ENCODE peak calls at places on chromosomes 13 and 19, in five cellular contexts. P is transverse colon, B is left lung, A is upper lobe of left lung, G is stomach. T is an unnamed sample. For H3K27me3 and H3K9me3, the result is how much of the 10 kb centered on the place peaks cover.

GRCh38 chr13:110462091-110462490 is 99.4 kb downstream of the RAB20 start:
- DNase-seq in G (no peak), A (no peak), B (no peak), P (no peak), T (no peak)

GRCh38 chr13:42990991-42991891 is 800 bp downstream of the EPSTI1 start:
- DNase-seq in P (no peak), B (no peak), A (no peak), G (no peak), T (no peak)

GRCh38 chr19:610071-610800 is 20.6 kb downstream of the HCN2 start:
- DNase-seq in G (peak), B (no peak), P (peak), A (no peak), T (peak)

GRCh38 chr19:53870485-53870844 is 2.8 kb downstream of the MYADM start:
- DNase-seq in A (peak), P (peak), B (peak), G (peak), T (peak)

GRCh38 chr19:50272263-50272897 is 56.8 kb downstream of the KCNC3 start:
- DNase-seq in B (no peak), P (no peak), A (no peak), G (no peak), T (no peak)

GRCh38 chr13:80338781-80339577 is 1.9 kb downstream of the SPRY2 start:
- DNase-seq in A (peak), B (peak), P (peak), G (peak), T (no peak)

GRCh38 chr19:55383789-55384575 is at the start of gene TMEM238:
- DNase-seq in P (peak), A (peak), G (peak), B (peak), T (peak)

GRCh38 chr13:39779337-39780270 is 124.1 kb downstream of the COG6 start:
- DNase-seq in B (no peak), A (no peak), P (no peak), G (no peak), T (peak)

GRCh38 chr13:104008571-104009435 is 942.6 kb upstream of the SLC10A2 start:
- DNase-seq in P (no peak), B (no peak), A (no peak), G (no peak), T (no peak)

GRCh38 chr19:18791315-18791678 is 192 bp upstream of the COMP start:
- DNase-seq in A (no peak), G (no peak), P (no peak), B (no peak), T (no peak)

GRCh38 chr19:18794029-18794313 is 2.9 kb upstream of the COMP start:
- DNase-seq in G (no peak), P (no peak), B (no peak), A (no peak), T (no peak)

GRCh38 chr19:18792661-18793060 is 1.6 kb upstream of the COMP start:
- DNase-seq in B (no peak), P (no peak), A (no peak), G (no peak), T (no peak)

GRCh38 chr19:18794692-18795091 is 3.6 kb upstream of the COMP start:
- DNase-seq in A (no peak), B (no peak), G (no peak), P (no peak), T (no peak)

GRCh38 chr19:18793144-18794028 is 2.3 kb upstream of the COMP start:
- DNase-seq in G (no peak), A (no peak), B (no peak), P (no peak), T (no peak)
- H3K27me3 ChIP-seq in G (under half), A (under half), B (half or more), P (half or more), T (half or more)

GRCh38 chr13:27775943-27776342 is 16.3 kb upstream of the GSX1 start:
- DNase-seq in P (no peak), A (no peak), B (no peak), G (no peak), T (no peak)

GRCh38 chr13:27774651-27775050 is 17.6 kb upstream of the GSX1 start:
- DNase-seq in G (no peak), A (no peak), P (no peak), B (no peak), T (no peak)

GRCh38 chr13:27770809-27771208 is 21.5 kb upstream of the GSX1 start:
- DNase-seq in A (no peak), P (peak), G (no peak), B (no peak), T (no peak)

GRCh38 chr13:27772651-27773425 is 19.4 kb upstream of the GSX1 start:
- DNase-seq in B (no peak), P (no peak), G (no peak), A (no peak), T (no peak)

DNA sequence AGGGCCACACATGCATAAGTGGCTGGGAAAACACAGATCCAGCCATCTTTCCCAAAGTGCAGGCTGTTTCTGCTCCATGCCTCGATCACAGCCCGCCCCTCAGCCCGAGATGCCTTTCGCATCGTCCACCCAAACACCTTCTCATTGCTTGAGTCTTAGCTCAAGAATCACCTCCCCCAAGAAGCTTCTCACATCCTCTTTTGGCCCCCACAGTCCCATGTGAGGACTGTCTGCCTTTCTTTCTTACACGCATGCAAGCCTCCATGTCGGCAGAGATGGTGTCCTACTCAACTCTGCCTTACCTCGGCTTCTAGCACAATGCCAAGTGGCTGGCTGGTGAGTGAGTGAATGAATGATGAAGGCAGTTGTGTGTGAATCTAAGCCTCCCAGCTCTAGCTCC is 18.1 kb upstream of the GSX1 start:
- DNase-seq in G (no peak), B (no peak), P (no peak), A (no peak), T (no peak)
- H3K9me3 ChIP-seq in G (under half), B (under half), P (under half), A (under half), T (under half)

GRCh38 chr19:48481191-48481500 is 12.0 kb downstream of the CYTH2 start:
- DNase-seq in A (no peak), G (no peak), B (no peak), P (no peak), T (no peak)
- H3K27ac ChIP-seq in A (peak), G (peak), B (peak), P (peak), T (peak)

DNA sequence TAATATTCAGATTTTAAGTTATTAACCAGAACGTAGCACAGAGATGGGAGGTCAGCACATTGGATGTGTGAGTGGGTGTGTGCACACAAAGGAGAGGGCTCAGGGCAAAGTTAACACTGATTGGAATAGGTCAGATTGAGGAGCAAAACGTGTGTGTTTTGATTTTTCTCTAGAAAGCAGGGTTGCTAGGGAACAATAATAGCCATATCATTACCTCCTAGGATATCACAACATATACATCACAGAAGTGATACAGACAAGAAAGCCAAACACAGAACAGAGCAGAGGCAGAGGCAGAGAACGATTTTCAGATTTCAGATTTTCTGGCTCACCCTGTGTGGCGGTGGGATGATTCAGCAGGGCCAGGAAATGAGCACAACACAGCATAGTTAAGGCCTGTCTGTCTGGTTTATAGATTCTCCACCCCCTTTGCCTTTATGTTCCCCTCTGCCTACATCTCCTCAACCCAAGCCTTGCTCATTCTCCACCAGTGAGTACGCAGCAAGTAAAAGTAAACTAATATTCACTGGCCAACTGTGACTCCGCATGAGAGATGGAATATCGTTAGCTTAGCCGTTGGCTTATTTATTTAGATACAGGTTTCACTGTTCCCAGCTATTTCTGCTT is 182.6 kb upstream of the TSC22D1 start:
- DNase-seq in G (no peak), B (no peak), P (peak), A (no peak), T (no peak)
- H3K27me3 ChIP-seq in G (under half), B (under half), P (under half), A (under half), T (under half)

GRCh38 chr19:56477429-56478338 is 539 bp upstream of the ZNF667 start:
- DNase-seq in B (peak), P (peak), A (peak), G (peak), T (peak)
- H3K9me3 ChIP-seq in B (under half), P (under half), A (under half), G (half or more), T (half or more)

DNA sequence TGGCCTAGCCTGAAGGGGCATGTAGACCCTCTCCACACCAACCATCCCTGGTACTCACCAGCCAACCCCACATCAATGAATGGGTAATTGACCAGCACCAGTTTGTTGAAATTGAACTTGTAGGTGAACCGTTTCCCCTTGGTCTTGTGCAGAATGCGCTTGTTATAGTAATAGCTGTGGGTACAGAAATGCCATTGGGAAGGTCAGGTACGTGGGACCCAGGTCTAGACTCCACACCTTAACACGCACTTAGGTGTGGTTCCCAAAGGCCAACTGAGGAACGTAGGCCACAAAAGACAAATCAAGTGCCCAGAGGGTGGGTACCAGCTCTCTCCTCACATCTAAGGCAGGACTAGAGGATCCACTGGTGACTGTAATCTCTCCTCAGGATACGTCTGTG is 5.2 kb downstream of the ERF start:
- DNase-seq in P (no peak), A (no peak), B (no peak), G (no peak), T (no peak)
- H3K27ac ChIP-seq in P (peak), A (peak), B (peak), G (no peak), T (no peak)

GRCh38 chr19:1734328-1734966 is 18.9 kb upstream of the ONECUT3 start:
- DNase-seq in G (no peak), P (no peak), A (no peak), B (no peak), T (no peak)

GRCh38 chr19:1725100-1726064 is 27.9 kb upstream of the ONECUT3 start:
- DNase-seq in B (no peak), P (peak), A (no peak), G (peak), T (no peak)

GRCh38 chr19:1729568-1729925 is 23.8 kb upstream of the ONECUT3 start:
- DNase-seq in B (no peak), G (no peak), A (no peak), P (no peak), T (no peak)

GRCh38 chr19:1728816-1729567 is 24.3 kb upstream of the ONECUT3 start:
- DNase-seq in G (no peak), A (no peak), B (no peak), P (no peak), T (no peak)

DNA sequence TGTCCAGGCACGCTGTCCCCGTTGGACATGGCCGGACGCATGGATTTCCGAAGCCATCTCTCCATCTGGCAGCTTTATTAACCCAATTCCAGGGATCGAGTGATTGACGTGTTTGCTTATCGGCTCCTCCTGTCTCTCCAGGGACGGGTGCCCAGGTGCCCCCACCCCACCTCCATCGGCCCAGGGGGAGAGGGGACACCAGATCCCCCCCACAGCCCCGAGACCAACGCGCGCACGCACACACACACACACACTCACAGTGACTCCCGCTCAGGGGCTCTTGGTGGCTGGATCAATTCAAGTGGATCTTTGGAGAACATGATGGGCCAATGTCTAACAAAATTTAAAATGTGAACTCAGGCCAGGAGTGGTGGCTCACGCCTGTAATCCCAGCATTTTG is 23.1 kb upstream of the ONECUT3 start:
- DNase-seq in A (no peak), B (no peak), G (no peak), P (no peak), T (no peak)
- H3K27me3 ChIP-seq in A (under half), B (half or more), G (under half), P (half or more), T (under half)

DNA sequence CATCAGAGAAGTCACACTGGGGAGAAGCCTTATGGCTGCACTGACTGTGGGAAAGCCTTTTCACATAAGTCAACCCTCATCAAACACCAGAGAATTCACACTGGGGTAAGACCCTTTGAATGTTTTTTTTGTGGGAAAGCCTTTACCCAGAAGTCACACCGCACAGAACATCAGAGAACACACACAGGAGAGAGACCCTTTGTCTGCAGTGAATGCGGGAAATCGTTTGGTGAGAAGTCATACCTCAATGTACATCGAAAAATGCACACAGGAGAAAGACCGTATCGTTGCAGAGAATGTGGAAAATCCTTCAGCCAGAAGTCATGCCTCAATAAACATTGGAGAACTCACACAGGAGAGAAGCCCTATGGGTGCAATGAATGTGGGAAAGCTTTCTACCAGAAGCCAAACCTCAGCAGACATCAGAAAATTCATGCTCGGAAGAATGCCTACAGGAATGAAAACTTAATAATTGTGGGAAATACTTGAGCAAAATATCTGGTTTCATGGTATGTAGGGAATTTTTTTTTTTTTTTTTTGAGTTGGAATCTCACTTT is 30.7 kb downstream of the ZNF793 start:
- DNase-seq in A (no peak), G (no peak), P (no peak), B (no peak), T (no peak)
- H3K9me3 ChIP-seq in A (half or more), G (half or more), P (half or more), B (under half), T (half or more)

DNA sequence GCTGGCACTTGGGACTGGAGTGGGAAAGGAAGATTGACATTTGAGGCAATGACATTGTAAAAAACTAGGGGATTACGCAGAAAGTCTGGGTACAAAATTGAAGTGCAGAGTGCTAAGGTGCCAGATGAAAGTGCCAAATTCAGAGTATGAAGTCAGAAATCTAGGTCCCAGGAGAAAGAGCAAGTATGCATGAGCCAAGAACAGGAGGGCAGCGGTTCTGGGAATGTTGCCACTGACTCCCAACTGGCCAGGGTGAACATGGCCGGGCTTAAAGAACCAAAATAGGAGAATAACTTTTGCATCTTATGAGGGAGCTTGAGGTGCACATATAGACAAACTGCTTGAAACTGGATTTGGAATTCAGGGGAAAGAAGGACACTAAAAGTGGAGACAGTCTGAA is 495.8 kb upstream of the KLF12 start:
- DNase-seq in A (no peak), B (no peak), P (no peak), G (no peak), T (no peak)
- H3K27ac ChIP-seq in A (no peak), B (no peak), P (no peak), G (no peak), T (no peak)

T was measured in CD4-positive, alpha-beta T cell.